ENCODE peak calls at places on chromosomes 3 and 15, in four cellular contexts. One of them, this sample, is unnamed.

GRCh38 chr3:123859177-123859576 is 25.0 kb downstream of the MYLK start:
- DNase-seq in NCI-H510A treated with DMSO at 0.1 percent for 48 hours: no peak
- DNase-seq in cardiac fibroblast: no peak
- DNase-seq in activated CD8-positive, alpha-beta memory T cell treated with anti-CD3 and anti-CD28 coated beads for 1 hour: no peak
- DNase-seq in this sample: no peak

GRCh38 chr3:130839815-130840214 is 54.1 kb upstream of the ATP2C1 start:
- DNase-seq in NCI-H510A treated with DMSO at 0.1 percent for 48 hours: peak
- DNase-seq in cardiac fibroblast: no peak
- DNase-seq in activated CD8-positive, alpha-beta memory T cell treated with anti-CD3 and anti-CD28 coated beads for 1 hour: no peak
- DNase-seq in this sample: no peak

GRCh38 chr15:43511012-43511885 is 6.2 kb upstream of the MAP1A start:
- DNase-seq in NCI-H510A treated with DMSO at 0.1 percent for 48 hours: peak
- DNase-seq in cardiac fibroblast: no peak
- DNase-seq in activated CD8-positive, alpha-beta memory T cell treated with anti-CD3 and anti-CD28 coated beads for 1 hour: no peak
- DNase-seq in this sample: peak

GRCh38 chr3:128170866-128171516 is 17.7 kb downstream of the EEFSEC start:
- DNase-seq in NCI-H510A treated with DMSO at 0.1 percent for 48 hours: peak
- DNase-seq in cardiac fibroblast: peak
- DNase-seq in activated CD8-positive, alpha-beta memory T cell treated with anti-CD3 and anti-CD28 coated beads for 1 hour: no peak
- DNase-seq in this sample: peak

GRCh38 chr3:52092891-52093290 is 36.5 kb upstream of the DUSP7 start:
- DNase-seq in NCI-H510A treated with DMSO at 0.1 percent for 48 hours: no peak
- DNase-seq in cardiac fibroblast: no peak
- DNase-seq in activated CD8-positive, alpha-beta memory T cell treated with anti-CD3 and anti-CD28 coated beads for 1 hour: no peak
- DNase-seq in this sample: no peak

GRCh38 chr15:99433026-99433756 is 132.6 kb upstream of the MEF2A start:
- DNase-seq in NCI-H510A treated with DMSO at 0.1 percent for 48 hours: no peak
- DNase-seq in cardiac fibroblast: peak
- DNase-seq in activated CD8-positive, alpha-beta memory T cell treated with anti-CD3 and anti-CD28 coated beads for 1 hour: no peak
- DNase-seq in this sample: no peak

GRCh38 chr3:13597661-13598060 is 48.7 kb downstream of the FBLN2 start:
- DNase-seq in NCI-H510A treated with DMSO at 0.1 percent for 48 hours: no peak
- DNase-seq in cardiac fibroblast: no peak
- DNase-seq in activated CD8-positive, alpha-beta memory T cell treated with anti-CD3 and anti-CD28 coated beads for 1 hour: no peak
- DNase-seq in this sample: no peak

GRCh38 chr15:31556494-31557150 is 230.0 kb downstream of the KLF13 start:
- DNase-seq in NCI-H510A treated with DMSO at 0.1 percent for 48 hours: no peak
- DNase-seq in cardiac fibroblast: no peak
- DNase-seq in activated CD8-positive, alpha-beta memory T cell treated with anti-CD3 and anti-CD28 coated beads for 1 hour: no peak
- DNase-seq in this sample: no peak

GRCh38 chr3:124731760-124732159 is 1.5 kb downstream of the UMPS start:
- DNase-seq in NCI-H510A treated with DMSO at 0.1 percent for 48 hours: no peak
- DNase-seq in cardiac fibroblast: no peak
- DNase-seq in activated CD8-positive, alpha-beta memory T cell treated with anti-CD3 and anti-CD28 coated beads for 1 hour: no peak
- DNase-seq in this sample: no peak

GRCh38 chr3:193780810-193781472 is 187.9 kb downstream of the OPA1 start:
- DNase-seq in NCI-H510A treated with DMSO at 0.1 percent for 48 hours: peak
- DNase-seq in cardiac fibroblast: peak
- DNase-seq in activated CD8-positive, alpha-beta memory T cell treated with anti-CD3 and anti-CD28 coated beads for 1 hour: no peak
- DNase-seq in this sample: peak

GRCh38 chr3:108453541-108454057 is 56.8 kb downstream of the MYH15 start:
- DNase-seq in NCI-H510A treated with DMSO at 0.1 percent for 48 hours: no peak
- DNase-seq in cardiac fibroblast: peak
- DNase-seq in activated CD8-positive, alpha-beta memory T cell treated with anti-CD3 and anti-CD28 coated beads for 1 hour: no peak
- DNase-seq in this sample: no peak

GRCh38 chr15:40257656-40258450 is 19.0 kb downstream of the PAK6 start:
- DNase-seq in NCI-H510A treated with DMSO at 0.1 percent for 48 hours: no peak
- DNase-seq in cardiac fibroblast: no peak
- DNase-seq in activated CD8-positive, alpha-beta memory T cell treated with anti-CD3 and anti-CD28 coated beads for 1 hour: no peak
- DNase-seq in this sample: no peak

GRCh38 chr3:172676208-172676920 is 34.5 kb downstream of the NCEH1 start:
- DNase-seq in NCI-H510A treated with DMSO at 0.1 percent for 48 hours: no peak
- DNase-seq in cardiac fibroblast: no peak
- DNase-seq in activated CD8-positive, alpha-beta memory T cell treated with anti-CD3 and anti-CD28 coated beads for 1 hour: no peak
- DNase-seq in this sample: no peak

GRCh38 chr3:99895706-99896441 is 78.2 kb downstream of the CMSS1 start:
- DNase-seq in NCI-H510A treated with DMSO at 0.1 percent for 48 hours: no peak
- DNase-seq in cardiac fibroblast: peak
- DNase-seq in activated CD8-positive, alpha-beta memory T cell treated with anti-CD3 and anti-CD28 coated beads for 1 hour: no peak
- DNase-seq in this sample: peak